ENCODE peak calls at places on chromosomes 3 and 15, in five cellular contexts. E is endothelial cell of umbilical vein; S is right lobe of liver; F is CD8-positive, alpha-beta memory T cell; C is heart right ventricle. H is an unnamed sample. For H3K4me1, the result is how much of the 10 kb centered on the place peaks cover.

GRCh38 chr3:195774917-195775316 is 36.8 kb downstream of the MUC4 start:
- DNase-seq in F (no peak), E (peak), C (peak), S (no peak), H (peak)

GRCh38 chr15:80459380-80459779 is 55.2 kb downstream of the ARNT2 start:
- DNase-seq in E (no peak), C (no peak), F (no peak), S (no peak), H (no peak)

GRCh38 chr15:45457215-45457614 is 65.3 kb downstream of the SLC30A4 start:
- DNase-seq in C (no peak), E (no peak), S (no peak), F (peak), H (no peak)

GRCh38 chr3:16033889-16034687 is 140.4 kb upstream of the GALNT15 start:
- DNase-seq in S (no peak), C (no peak), F (no peak), E (no peak), H (no peak)

GRCh38 chr15:96544162-96544756 is 213.8 kb downstream of the NR2F2 start:
- DNase-seq in F (no peak), S (no peak), C (no peak), E (no peak), H (no peak)

GRCh38 chr3:177435301-177435700 is 238.0 kb upstream of the TBL1XR1 start:
- DNase-seq in E (no peak), F (no peak), C (no peak), S (no peak), H (no peak)

GRCh38 chr15:52178765-52179164 is 12.4 kb downstream of the GNB5 start:
- DNase-seq in S (no peak), F (no peak), C (no peak), E (no peak), H (no peak)

GRCh38 chr15:99176757-99177156 is 71.9 kb downstream of the SYNM start:
- DNase-seq in S (no peak), C (no peak), F (no peak), E (no peak), H (no peak)

GRCh38 chr3:95408464-95408862 is 1345.6 kb downstream of the NSUN3 start:
- DNase-seq in E (no peak), C (no peak), S (no peak), F (no peak), H (no peak)

GRCh38 chr3:24270204-24270671 is 224.4 kb downstream of the THRB start:
- DNase-seq in F (no peak), C (no peak), E (no peak), S (no peak), H (no peak)

GRCh38 chr3:123656241-123656640 is 71.4 kb upstream of the HACD2 start:
- DNase-seq in E (no peak), S (no peak), C (no peak), F (no peak), H (no peak)
- H3K4me1 ChIP-seq in E (under half), S (under half), C (under half), F (under half), H (under half)

GRCh38 chr3:4986611-4987373 is 7.6 kb downstream of the BHLHE40 start:
- DNase-seq in F (peak), C (peak), E (peak), S (peak), H (peak)
- H3K4me1 ChIP-seq in F (under half), C (under half), E (half or more), S (under half), H (half or more)

DNA sequence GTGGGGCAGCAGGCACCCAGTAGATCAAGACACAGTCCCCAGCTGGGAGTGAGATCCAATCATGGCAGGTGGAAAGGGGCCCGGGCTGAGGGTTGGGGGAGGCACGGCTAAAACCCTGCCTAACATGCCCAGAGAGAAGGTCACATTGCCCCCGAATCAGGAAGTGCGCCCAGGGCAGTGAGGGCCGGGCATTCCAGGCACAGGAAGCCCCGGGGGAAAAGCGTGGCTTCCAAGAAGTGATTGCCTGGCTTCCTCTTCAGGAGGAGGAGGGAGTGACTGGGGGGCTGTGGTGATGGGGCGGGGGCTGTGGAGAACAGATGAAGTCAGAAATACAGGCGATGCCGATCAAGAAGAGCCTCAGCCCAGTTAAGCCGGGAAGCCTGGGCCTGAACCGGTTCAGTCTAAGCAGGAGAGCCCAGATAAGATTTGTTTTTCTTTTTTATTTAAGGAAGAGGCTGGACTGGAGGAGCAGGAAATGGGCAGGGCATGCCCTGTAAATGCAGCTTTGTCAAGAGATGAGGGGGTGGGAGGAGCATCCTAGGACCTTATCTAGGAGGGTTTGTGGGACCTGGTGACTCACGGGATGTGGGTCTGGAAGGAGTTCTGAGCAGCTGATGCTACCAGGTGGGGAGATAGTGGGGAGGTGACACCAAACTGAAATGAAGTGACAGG is 83.9 kb downstream of the CHSY1 start:
- DNase-seq in S (peak), E (peak), C (peak), F (peak), H (peak)
- H3K4me1 ChIP-seq in S (under half), E (under half), C (under half), F (under half), H (under half)

GRCh38 chr15:93052090-93052892 is 36.7 kb downstream of the RGMA start:
- DNase-seq in E (no peak), F (no peak), C (no peak), S (peak), H (no peak)
- H3K4me1 ChIP-seq in E (under half), F (under half), C (under half), S (under half), H (under half)

GRCh38 chr3:107224001-107224596 is 153.1 kb upstream of the CCDC54 start:
- DNase-seq in C (no peak), F (no peak), S (no peak), E (no peak), H (no peak)
- H3K4me1 ChIP-seq in C (under half), F (under half), S (under half), E (under half), H (under half)

GRCh38 chr3:50617911-50618481 is 1.0 kb downstream of the MAPKAPK3 start:
- DNase-seq in F (no peak), E (no peak), C (peak), S (no peak), H (no peak)
- H3K4me1 ChIP-seq in F (half or more), E (under half), C (under half), S (under half), H (half or more)

GRCh38 chr3:25655659-25656058 is 9.0 kb downstream of the TOP2B start:
- DNase-seq in C (no peak), S (no peak), F (no peak), E (no peak), H (no peak)

GRCh38 chr3:25654576-25654975 is 10.1 kb downstream of the TOP2B start:
- DNase-seq in C (no peak), E (no peak), S (no peak), F (no peak), H (no peak)

GRCh38 chr3:25653322-25653721 is 11.4 kb downstream of the TOP2B start:
- DNase-seq in E (no peak), F (no peak), S (no peak), C (no peak), H (no peak)

GRCh38 chr3:25652921-25653320 is 11.8 kb downstream of the TOP2B start:
- DNase-seq in E (no peak), C (no peak), S (no peak), F (no peak), H (no peak)

DNA sequence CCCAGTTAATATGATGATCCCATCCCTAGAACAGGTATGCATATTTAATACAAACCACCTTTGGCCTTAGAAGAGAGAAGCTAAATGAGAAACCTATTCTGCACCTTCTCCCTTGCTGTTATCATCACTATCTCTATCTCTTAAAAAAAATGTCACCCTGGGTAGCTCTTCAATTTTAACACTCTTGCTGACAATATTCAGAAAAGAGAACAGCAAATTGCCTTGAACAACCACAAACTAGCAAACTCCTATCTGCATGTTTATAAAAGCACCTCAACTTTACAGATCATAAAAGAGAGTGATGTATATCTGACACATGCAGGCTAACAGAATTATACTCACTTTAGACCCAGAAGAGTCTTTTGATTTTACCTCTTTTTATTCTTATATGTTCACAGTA is 7.4 kb downstream of the TOP2B start:
- DNase-seq in S (no peak), E (no peak), C (no peak), F (no peak), H (no peak)
- H3K4me1 ChIP-seq in S (under half), E (under half), C (half or more), F (half or more), H (under half)

H was measured in tibial nerve.